ENCODE peak calls at places on chromosomes 11 and 22, in four cellular contexts. X, Z, V and I are unnamed samples.
A peak's percentile ranks its signal among the peaks of the same experiment; 100 is the strongest.

GRCh38 chr11:14114269-14114668 is 151.7 kb downstream of the SPON1 start:
- DNase-seq in V (no peak), Z (no peak), X (no peak), I (no peak)

GRCh38 chr22:50269573-50270301 is 443 bp downstream of the MAPK11 start:
- DNase-seq in Z (peak; percentile 31), X (no peak), V (no peak), I (no peak)

GRCh38 chr11:45761659-45762058 is 43.3 kb upstream of the SLC35C1 start:
- DNase-seq in V (no peak), Z (no peak), X (no peak), I (no peak)

GRCh38 chr22:39414886-39415285 is 15.3 kb downstream of the TAB1 start:
- DNase-seq in V (no peak), Z (no peak), X (peak; percentile 86), I (no peak)

GRCh38 chr11:120344302-120345004 is 8.2 kb downstream of the ARHGEF12 start:
- DNase-seq in Z (peak; percentile 43), V (no peak), X (no peak), I (no peak)

GRCh38 chr11:76770642-76771445 is 12.3 kb upstream of the TSKU start:
- DNase-seq in X (no peak), V (peak; percentile 86), Z (peak; percentile 99), I (no peak)

GRCh38 chr11:36288442-36289225 is 590 bp downstream of the COMMD9 start:
- DNase-seq in Z (no peak), X (no peak), V (no peak), I (no peak)

GRCh38 chr22:38313384-38313955 is 3.8 kb downstream of the CSNK1E start:
- DNase-seq in X (peak; percentile 77), V (peak; percentile 79), Z (peak; percentile 96), I (peak; percentile 98)

GRCh38 chr11:30143098-30143705 is 87.6 kb upstream of the FSHB start:
- DNase-seq in V (no peak), Z (peak; percentile 15), X (no peak), I (no peak)

GRCh38 chr11:13415201-13415600 is 47.8 kb downstream of the BTBD10 start:
- DNase-seq in Z (no peak), V (no peak), X (no peak), I (no peak)

GRCh38 chr11:64892838-64893193 is 14.4 kb upstream of the EHD1 start:
- DNase-seq in X (no peak), Z (no peak), V (no peak), I (no peak)

GRCh38 chr11:108496643-108497256 is 1.4 kb downstream of the POGLUT3 start:
- DNase-seq in V (no peak), Z (peak; percentile 31), X (no peak), I (no peak)

GRCh38 chr11:116353517-116353916 is 419.3 kb downstream of the BUD13 start:
- DNase-seq in Z (no peak), V (no peak), X (no peak), I (no peak)

GRCh38 chr11:2862950-2863618 is 22.5 kb downstream of the CDKN1C start:
- DNase-seq in V (no peak), Z (peak; percentile 12), X (no peak), I (no peak)

GRCh38 chr11:27699242-27699925 is 871 bp downstream of the BDNF start:
- DNase-seq in Z (peak; percentile 55), V (no peak), X (no peak), I (peak; percentile 30)
- TF ChIP-seq CTCF in Z (no peak), V (no peak), X (no peak), I (peak; percentile 71)

GRCh38 chr11:94731921-94732601 is 36.1 kb upstream of the AMOTL1 start:
- DNase-seq in X (peak; percentile 33), V (no peak), Z (peak; percentile 91), I (peak; percentile 75)
- H3K4me1 ChIP-seq in X (peaks cover 29% of the 10 kb centered on the region), V (no peaks in the 10 kb centered on the region), Z (peaks cover 17% of the 10 kb centered on the region), I (peaks cover 64% of the 10 kb centered on the region)

DNA sequence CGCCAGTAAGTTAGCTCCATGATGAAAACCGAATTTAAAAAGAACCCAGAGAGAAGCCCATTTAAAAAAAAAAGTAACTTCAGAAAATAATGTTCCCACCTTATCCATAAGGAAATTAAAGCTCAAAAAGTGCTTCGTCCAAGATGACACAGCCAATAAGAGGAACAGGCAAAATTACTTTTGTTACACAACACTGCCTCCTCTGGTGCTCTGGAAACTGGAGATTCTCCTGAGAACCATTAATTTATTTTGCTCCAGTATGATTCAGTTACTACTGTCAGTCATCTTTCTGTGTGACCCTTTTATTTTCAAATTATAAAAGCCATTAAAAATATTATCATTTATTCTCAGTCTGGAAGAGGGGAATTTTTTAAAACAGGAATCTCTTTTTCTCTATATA is 2.0 kb downstream of the IFT27 start:
- DNase-seq in X (no peak), V (no peak), Z (peak; percentile 49), I (no peak)
- TF ChIP-seq CTCF in X (peak; percentile 33), V (peak; percentile 52), Z (peak; percentile 63), I (peak; percentile 53)

DNA sequence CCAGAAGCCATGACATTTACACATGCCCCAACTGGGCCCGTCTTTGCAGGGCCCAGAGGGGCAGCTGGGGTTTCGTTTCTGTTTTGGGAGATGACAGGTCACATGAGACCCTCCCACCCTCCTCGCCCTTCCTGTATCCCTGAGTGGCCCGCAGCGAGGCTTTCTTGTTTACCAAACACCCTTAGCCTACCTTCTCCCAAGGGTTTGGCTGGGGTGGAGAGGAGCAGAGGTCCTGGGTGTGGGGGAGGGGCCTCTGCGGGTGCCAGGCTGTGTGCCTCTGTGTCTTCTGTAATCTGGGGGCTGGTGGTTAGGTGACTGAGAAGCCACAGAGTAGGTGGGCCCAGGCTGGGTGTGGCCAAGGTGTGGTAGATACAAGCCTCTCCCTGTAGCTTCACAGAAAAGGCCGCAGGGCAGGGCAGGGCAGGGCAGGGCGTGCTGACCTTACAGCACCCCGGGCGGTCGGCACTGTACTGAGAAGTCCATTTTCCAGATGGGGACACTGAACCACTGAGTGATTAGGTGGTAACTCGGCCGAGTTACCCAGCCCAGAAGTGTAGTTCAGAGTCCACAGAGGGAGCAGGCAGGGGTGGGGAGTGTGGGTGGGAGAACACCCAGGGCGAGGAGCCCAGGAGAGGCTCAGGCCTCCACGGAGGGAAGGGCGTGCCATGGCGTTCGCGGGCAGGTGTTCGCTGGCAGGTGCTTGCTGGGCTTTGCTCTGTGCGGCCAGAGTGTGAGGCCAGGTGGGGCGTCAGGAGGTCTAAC is 8.7 kb downstream of the PRR5 start:
- DNase-seq in V (no peak), Z (no peak), X (no peak), I (peak; percentile 63)
- H3K4me1 ChIP-seq in V (no peaks in the 10 kb centered on the region), Z (peaks cover 7% of the 10 kb centered on the region), X (no peaks in the 10 kb centered on the region), I (no peaks in the 10 kb centered on the region)

DNA sequence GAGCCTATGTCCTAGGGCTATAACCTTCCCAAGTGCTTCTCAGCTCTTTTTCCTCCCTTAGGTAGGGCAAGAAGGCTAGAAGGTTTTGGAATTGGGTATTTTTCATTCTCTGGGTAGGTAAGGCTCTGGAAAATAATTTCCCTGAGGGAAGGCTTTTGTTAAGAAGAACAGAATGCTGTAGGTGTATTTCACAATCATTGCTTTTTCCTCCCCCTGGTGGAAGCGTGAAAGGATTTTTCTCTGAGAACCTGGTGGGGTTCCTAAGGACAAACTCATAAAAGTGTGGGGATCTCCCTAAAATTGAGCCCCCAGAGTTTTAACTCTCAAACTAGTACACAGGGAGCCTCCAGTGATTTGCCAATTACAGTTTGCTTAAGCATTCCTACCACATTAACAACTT is 41.1 kb upstream of the NARS2 start:
- DNase-seq in Z (no peak), V (no peak), X (no peak), I (no peak)
- TF ChIP-seq CTCF in Z (no peak), V (no peak), X (no peak), I (no peak)

GRCh38 chr11:75165721-75166120 is 14.8 kb downstream of the SLCO2B1 start:
- DNase-seq in Z (no peak), V (no peak), X (no peak), I (no peak)

GRCh38 chr11:75170463-75171201 is 19.7 kb downstream of the SLCO2B1 start:
- DNase-seq in X (no peak), Z (no peak), V (no peak), I (no peak)

GRCh38 chr11:75166791-75167190 is 15.9 kb downstream of the SLCO2B1 start:
- DNase-seq in Z (no peak), V (no peak), X (no peak), I (no peak)

GRCh38 chr11:75169101-75169885 is 18.4 kb downstream of the SLCO2B1 start:
- DNase-seq in Z (no peak), X (no peak), V (no peak), I (no peak)

GRCh38 chr11:75167617-75168016 is 16.7 kb downstream of the SLCO2B1 start:
- DNase-seq in V (no peak), X (no peak), Z (no peak), I (no peak)
- H3K4me1 ChIP-seq in V (no peaks in the 10 kb centered on the region), X (peaks cover 4% of the 10 kb centered on the region), Z (no peaks in the 10 kb centered on the region), I (no peaks in the 10 kb centered on the region)

GRCh38 chr11:59667812-59668187 is 1.0 kb downstream of the PATL1 start:
- DNase-seq in X (no peak), V (no peak), Z (no peak), I (no peak)

GRCh38 chr11:59669611-59670009 is 773 bp upstream of the PATL1 start:
- DNase-seq in Z (peak; percentile 49), X (peak; percentile 42), V (no peak), I (no peak)

GRCh38 chr11:59668950-59669610 is at the start of gene PATL1:
- DNase-seq in Z (peak; percentile 98), X (peak; percentile 100), V (peak; percentile 99), I (peak; percentile 98)

GRCh38 chr11:59666969-59667368 is 1.9 kb downstream of the PATL1 start:
- DNase-seq in X (no peak), V (no peak), Z (peak; percentile 15), I (no peak)

GRCh38 chr11:59668188-59668949 is 468 bp downstream of the PATL1 start:
- DNase-seq in V (peak; percentile 77), X (peak; percentile 83), Z (peak; percentile 28), I (peak; percentile 64)
- TF ChIP-seq CTCF in V (peak; percentile 40), X (peak; percentile 16), Z (no peak), I (no peak)